ENCODE peak calls at places on chromosome 21, in nine cellular contexts. Z, Q, J, Y, C, D, A, S and X are unnamed samples.
A peak's percentile ranks its signal among the peaks of the same experiment; 100 is the strongest.

GRCh38 chr21:42414928-42415769 is 11.4 kb downstream of the UBASH3A start:
- DNase-seq in Z (no peak), Q (no peak), J (no peak), Y (peak; percentile 82), C (peak; percentile 65), D (no peak), A (peak; percentile 99), S (no peak), X (peak; percentile 64)

GRCh38 chr21:36441715-36442114 is 38.2 kb downstream of the CLDN14 start:
- DNase-seq in Z (no peak), Q (no peak), J (no peak), Y (no peak), C (no peak), D (no peak), A (no peak), S (no peak), X (no peak)

GRCh38 chr21:28283652-28284490 is 708.8 kb downstream of the LTN1 start:
- DNase-seq in Z (no peak), Q (no peak), J (no peak), Y (no peak), C (no peak), D (no peak), A (peak; percentile 8), S (no peak), X (no peak)

GRCh38 chr21:35575280-35575915 is 484.9 kb downstream of the SETD4 start:
- DNase-seq in Z (no peak), Q (no peak), J (no peak), Y (peak; percentile 72), C (no peak), D (no peak), A (peak; percentile 79), S (no peak), X (no peak)

GRCh38 chr21:44987886-44988606 is 48.2 kb downstream of the SLX9 start:
- DNase-seq in Z (no peak), Q (no peak), J (no peak), Y (no peak), C (no peak), D (no peak), A (no peak), S (no peak), X (no peak)

GRCh38 chr21:39633770-39634181 is 21.0 kb downstream of the B3GALT5 start:
- DNase-seq in Z (no peak), Q (no peak), J (no peak), Y (peak; percentile 95), C (no peak), D (no peak), A (peak; percentile 91), S (no peak), X (no peak)

GRCh38 chr21:43759651-43760050 is 16.5 kb downstream of the CSTB start:
- DNase-seq in Z (no peak), Q (no peak), J (no peak), Y (no peak), C (no peak), D (no peak), A (no peak), S (no peak), X (no peak)

GRCh38 chr21:43816611-43817071 is 27.3 kb downstream of the RRP1 start:
- DNase-seq in Z (no peak), Q (no peak), J (no peak), Y (no peak), C (no peak), D (no peak), A (no peak), S (no peak), X (no peak)

GRCh38 chr21:42539931-42540343 is 26.3 kb downstream of the SLC37A1 start:
- DNase-seq in Z (no peak), Q (no peak), J (no peak), Y (no peak), C (no peak), D (no peak), A (peak; percentile 27), S (no peak), X (peak; percentile 62)

GRCh38 chr21:25133939-25134338 is 473.3 kb downstream of the MRPL39 start:
- DNase-seq in Z (no peak), Q (no peak), J (no peak), Y (peak; percentile 60), C (no peak), D (no peak), A (no peak), S (no peak), X (no peak)

GRCh38 chr21:28513450-28513849 is 479.2 kb downstream of the LTN1 start:
- DNase-seq in Z (no peak), Q (no peak), J (no peak), Y (no peak), C (no peak), D (no peak), A (no peak), S (no peak), X (no peak)

GRCh38 chr21:44405948-44406872 is 49.1 kb upstream of the LRRC3 start:
- DNase-seq in Z (no peak), Q (no peak), J (no peak), Y (peak; percentile 54), C (no peak), D (no peak), A (peak; percentile 84), S (no peak), X (no peak)

GRCh38 chr21:34648739-34649297 is 20.0 kb upstream of the CLIC6 start:
- DNase-seq in Z (no peak), Q (peak; percentile 19), J (no peak), Y (no peak), C (no peak), D (no peak), A (no peak), S (no peak), X (no peak)

GRCh38 chr21:39715804-39716397 is 29.1 kb upstream of the IGSF5 start:
- DNase-seq in Z (peak; percentile 3), Q (peak; percentile 53), J (peak; percentile 24), Y (peak; percentile 11), C (no peak), D (peak; percentile 48), A (peak; percentile 54), S (peak; percentile 28), X (peak; percentile 68)

GRCh38 chr21:17925900-17926299 is 106.7 kb upstream of the C21orf91 start:
- DNase-seq in Z (no peak), Q (no peak), J (no peak), Y (no peak), C (no peak), D (no peak), A (no peak), S (peak; percentile 36), X (no peak)

GRCh38 chr21:38388219-38388618 is 110.1 kb downstream of the ERG start:
- DNase-seq in Z (no peak), Q (no peak), J (no peak), Y (no peak), C (no peak), D (no peak), A (no peak), S (no peak), X (no peak)

GRCh38 chr21:31444061-31444460 is 100.0 kb upstream of the TIAM1 start:
- DNase-seq in Z (no peak), Q (no peak), J (no peak), Y (no peak), C (no peak), D (no peak), A (no peak), S (no peak), X (no peak)

GRCh38 chr21:31557956-31558838 is 101.3 kb upstream of the SOD1 start:
- DNase-seq in Z (no peak), Q (peak; percentile 44), J (peak; percentile 70), Y (no peak), C (no peak), D (peak; percentile 60), A (peak; percentile 60), S (peak; percentile 56), X (no peak)

GRCh38 chr21:41653944-41654625 is 112.8 kb downstream of the RIPK4 start:
- DNase-seq in Z (no peak), Q (no peak), J (no peak), Y (no peak), C (no peak), D (no peak), A (no peak), S (no peak), X (no peak)

GRCh38 chr21:39385299-39386145 is 36.6 kb upstream of the HMGN1 start:
- DNase-seq in Z (no peak), Q (peak; percentile 73), J (peak; percentile 71), Y (no peak), C (peak; percentile 55), D (no peak), A (peak; percentile 87), S (peak; percentile 73), X (no peak)

GRCh38 chr21:41360072-41360821 is 1.6 kb upstream of the MX2 start:
- DNase-seq in Z (no peak), Q (no peak), J (no peak), Y (no peak), C (no peak), D (no peak), A (no peak), S (no peak), X (no peak)

GRCh38 chr21:46157987-46158451 is 2.6 kb upstream of the FTCD start:
- DNase-seq in Z (no peak), Q (no peak), J (no peak), Y (no peak), C (no peak), D (no peak), A (peak; percentile 2), S (no peak), X (no peak)

GRCh38 chr21:16330340-16331319 is 600.8 kb downstream of the USP25 start:
- DNase-seq in Z (no peak), Q (no peak), J (no peak), Y (peak; percentile 62), C (no peak), D (peak; percentile 64), A (peak; percentile 28), S (peak; percentile 68), X (no peak)

GRCh38 chr21:14603202-14603601 is 57.1 kb upstream of the SAMSN1 start:
- DNase-seq in Z (no peak), Q (no peak), J (no peak), Y (peak; percentile 68), C (no peak), D (no peak), A (no peak), S (no peak), X (no peak)

GRCh38 chr21:29481081-29481480 is 182.4 kb downstream of the BACH1 start:
- DNase-seq in Z (no peak), Q (no peak), J (no peak), Y (no peak), C (no peak), D (no peak), A (no peak), S (no peak), X (no peak)

GRCh38 chr21:37060296-37060695 is 12.6 kb downstream of the PIGP start:
- DNase-seq in Z (peak; percentile 97), Q (no peak), J (peak; percentile 21), Y (peak; percentile 97), C (no peak), D (peak; percentile 75), A (peak; percentile 96), S (peak; percentile 74), X (no peak)

GRCh38 chr21:32562426-32562825 is 22.9 kb downstream of the TCP10L start:
- DNase-seq in Z (no peak), Q (no peak), J (no peak), Y (peak; percentile 54), C (no peak), D (no peak), A (peak; percentile 66), S (no peak), X (peak; percentile 73)

GRCh38 chr21:39082656-39083376 is 100.4 kb downstream of the PSMG1 start:
- DNase-seq in Z (no peak), Q (no peak), J (no peak), Y (no peak), C (no peak), D (no peak), A (no peak), S (peak; percentile 77), X (peak; percentile 54)

GRCh38 chr21:36627242-36627641 is 71.7 kb upstream of the SIM2 start:
- DNase-seq in Z (no peak), Q (no peak), J (no peak), Y (peak; percentile 87), C (no peak), D (no peak), A (peak; percentile 78), S (no peak), X (no peak)

GRCh38 chr21:45228656-45229240 is 58.9 kb downstream of the POFUT2 start:
- DNase-seq in Z (no peak), Q (no peak), J (no peak), Y (no peak), C (no peak), D (no peak), A (peak; percentile 39), S (no peak), X (no peak)

GRCh38 chr21:42515708-42516502 is 2.3 kb downstream of the SLC37A1 start:
- DNase-seq in Z (no peak), Q (peak; percentile 72), J (no peak), Y (peak; percentile 30), C (no peak), D (no peak), A (peak; percentile 43), S (no peak), X (no peak)